ENCODE peak calls at places on chromosomes 1 and 21, in five cellular contexts. One of them, this sample, is unnamed. For H3K9me3 and H3K4me1, the result is how much of the 10 kb centered on the place peaks cover.

GRCh38 chr1:9766759-9767442 is 56.9 kb downstream of the CLSTN1 start:
- DNase-seq in CD8-positive, alpha-beta memory T cell: no peak
- DNase-seq in GM23248: peak
- DNase-seq in transverse colon: no peak
- DNase-seq in left ventricle myocardium inferior: no peak
- DNase-seq in this sample: no peak

GRCh38 chr21:25639167-25639921 is at the start of gene JAM2:
- DNase-seq in GM23248: peak
- DNase-seq in left ventricle myocardium inferior: peak
- DNase-seq in CD8-positive, alpha-beta memory T cell: peak
- DNase-seq in transverse colon: peak
- DNase-seq in this sample: no peak

GRCh38 chr1:175863291-175864050 is 120.1 kb upstream of the TNR start:
- DNase-seq in CD8-positive, alpha-beta memory T cell: no peak
- DNase-seq in left ventricle myocardium inferior: no peak
- DNase-seq in transverse colon: no peak
- DNase-seq in GM23248: no peak
- DNase-seq in this sample: no peak

GRCh38 chr1:94325379-94326302 is 88.3 kb upstream of the ARHGAP29 start:
- DNase-seq in left ventricle myocardium inferior: no peak
- DNase-seq in GM23248: peak
- DNase-seq in transverse colon: no peak
- DNase-seq in CD8-positive, alpha-beta memory T cell: no peak
- DNase-seq in this sample: no peak

GRCh38 chr1:201673912-201674311 is 135.0 kb downstream of the NAV1 start:
- DNase-seq in transverse colon: no peak
- DNase-seq in GM23248: no peak
- DNase-seq in CD8-positive, alpha-beta memory T cell: no peak
- DNase-seq in left ventricle myocardium inferior: no peak
- DNase-seq in this sample: no peak

GRCh38 chr1:75808921-75809320 is 12.2 kb downstream of the MSH4 start:
- DNase-seq in left ventricle myocardium inferior: no peak
- DNase-seq in transverse colon: no peak
- DNase-seq in CD8-positive, alpha-beta memory T cell: no peak
- DNase-seq in GM23248: no peak
- DNase-seq in this sample: no peak

GRCh38 chr1:27418326-27418761 is 25.9 kb downstream of the GPR3 start:
- DNase-seq in transverse colon: peak
- DNase-seq in CD8-positive, alpha-beta memory T cell: peak
- DNase-seq in GM23248: peak
- DNase-seq in left ventricle myocardium inferior: peak
- DNase-seq in this sample: no peak

GRCh38 chr1:32868806-32869455 is 1.8 kb downstream of the FNDC5 start:
- DNase-seq in CD8-positive, alpha-beta memory T cell: no peak
- DNase-seq in GM23248: no peak
- DNase-seq in transverse colon: no peak
- DNase-seq in left ventricle myocardium inferior: no peak
- DNase-seq in this sample: no peak

GRCh38 chr1:230982698-230983097 is 3.8 kb downstream of the ARV1 start:
- DNase-seq in CD8-positive, alpha-beta memory T cell: no peak
- DNase-seq in GM23248: peak
- DNase-seq in transverse colon: no peak
- DNase-seq in left ventricle myocardium inferior: no peak
- DNase-seq in this sample: no peak

GRCh38 chr1:15246960-15247614 is at the start of gene FHAD1:
- DNase-seq in left ventricle myocardium inferior: peak
- DNase-seq in transverse colon: peak
- DNase-seq in CD8-positive, alpha-beta memory T cell: peak
- DNase-seq in GM23248: peak
- DNase-seq in this sample: no peak

DNA sequence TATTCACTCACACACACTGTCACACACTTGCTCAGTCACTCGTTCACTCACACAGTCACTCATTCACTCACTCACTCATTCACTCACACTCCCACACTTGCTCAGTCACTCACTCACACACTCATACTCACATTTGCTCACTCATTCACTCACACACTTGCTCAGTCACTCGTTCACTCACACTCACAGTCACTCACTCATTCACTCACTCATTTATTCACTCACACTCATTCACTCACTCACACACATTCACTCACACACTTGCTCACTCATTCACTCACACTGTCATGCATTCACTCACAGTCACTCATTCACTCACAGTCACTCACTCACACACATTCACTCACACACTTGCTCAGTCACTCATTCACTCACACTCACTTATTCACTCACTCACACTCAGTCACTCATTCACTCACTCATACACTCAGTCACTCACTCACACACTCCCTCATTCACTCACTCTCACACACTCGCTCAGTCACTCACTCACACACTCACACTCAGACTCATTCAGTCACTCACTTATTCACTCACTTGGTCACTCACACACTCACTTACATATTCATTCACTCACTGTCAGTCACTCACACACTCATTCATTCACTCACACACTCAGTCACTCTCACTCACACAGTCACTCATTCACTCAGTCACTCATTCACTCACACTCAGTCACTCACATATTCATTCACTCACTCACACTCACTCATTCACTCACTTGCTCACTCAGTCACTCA is 167.0 kb upstream of the C1orf174 start:
- DNase-seq in GM23248: no peak
- DNase-seq in CD8-positive, alpha-beta memory T cell: no peak
- DNase-seq in left ventricle myocardium inferior: no peak
- DNase-seq in transverse colon: no peak
- DNase-seq in this sample: no peak
- H3K9me3 ChIP-seq in GM23248: under half
- H3K9me3 ChIP-seq in CD8-positive, alpha-beta memory T cell: under half
- H3K9me3 ChIP-seq in left ventricle myocardium inferior: under half
- H3K9me3 ChIP-seq in transverse colon: under half
- H3K9me3 ChIP-seq in this sample: under half

DNA sequence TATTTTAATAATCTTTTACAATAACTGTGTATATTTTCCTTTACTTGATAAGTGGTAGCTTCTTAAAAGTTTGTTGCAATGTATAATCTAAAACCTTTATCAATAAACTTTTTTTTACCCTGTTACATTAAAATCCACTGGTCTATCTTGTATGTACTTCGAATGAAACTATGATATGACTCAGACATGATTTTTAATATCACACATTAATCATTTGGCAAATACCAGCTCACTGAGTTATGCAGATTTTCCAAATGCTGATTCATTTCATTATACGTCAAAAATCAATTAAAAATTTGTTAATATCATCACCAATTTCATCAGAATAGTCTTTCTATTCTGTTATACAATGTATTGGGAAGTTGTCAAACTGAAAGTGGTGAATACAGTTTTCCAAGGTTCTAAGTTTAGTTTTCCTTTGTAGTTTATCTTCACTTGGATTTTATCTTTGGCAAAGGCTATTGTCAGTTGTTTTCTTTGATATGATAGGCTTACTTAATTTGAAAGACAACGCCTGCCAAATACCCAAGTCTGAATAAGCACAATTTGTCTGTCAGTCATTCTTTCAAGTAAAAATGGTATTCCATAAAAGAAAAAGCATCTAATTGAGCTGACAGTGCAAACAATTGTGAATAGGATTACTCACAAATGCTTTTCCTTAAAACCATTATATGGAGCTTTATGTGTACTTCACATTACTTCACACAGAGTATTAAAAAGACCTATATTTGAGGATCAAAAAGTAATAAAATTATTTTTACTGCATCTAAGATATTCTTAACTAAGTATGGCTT is 127.0 kb downstream of the NME7 start:
- DNase-seq in GM23248: peak
- DNase-seq in CD8-positive, alpha-beta memory T cell: no peak
- DNase-seq in transverse colon: no peak
- DNase-seq in left ventricle myocardium inferior: no peak
- DNase-seq in this sample: no peak
- H3K4me1 ChIP-seq in GM23248: under half
- H3K4me1 ChIP-seq in CD8-positive, alpha-beta memory T cell: under half
- H3K4me1 ChIP-seq in transverse colon: under half
- H3K4me1 ChIP-seq in left ventricle myocardium inferior: under half
- H3K4me1 ChIP-seq in this sample: under half

GRCh38 chr1:8420318-8420717 is 102.4 kb downstream of the SLC45A1 start:
- DNase-seq in CD8-positive, alpha-beta memory T cell: no peak
- DNase-seq in left ventricle myocardium inferior: no peak
- DNase-seq in transverse colon: peak
- DNase-seq in GM23248: no peak
- DNase-seq in this sample: no peak

GRCh38 chr1:8418301-8418700 is 100.4 kb downstream of the SLC45A1 start:
- DNase-seq in transverse colon: no peak
- DNase-seq in CD8-positive, alpha-beta memory T cell: no peak
- DNase-seq in GM23248: no peak
- DNase-seq in left ventricle myocardium inferior: no peak
- DNase-seq in this sample: no peak

GRCh38 chr1:8419861-8420260 is 101.9 kb downstream of the SLC45A1 start:
- DNase-seq in CD8-positive, alpha-beta memory T cell: no peak
- DNase-seq in left ventricle myocardium inferior: no peak
- DNase-seq in transverse colon: no peak
- DNase-seq in GM23248: no peak
- DNase-seq in this sample: no peak

GRCh38 chr1:8417625-8418024 is 99.7 kb downstream of the SLC45A1 start:
- DNase-seq in transverse colon: no peak
- DNase-seq in CD8-positive, alpha-beta memory T cell: no peak
- DNase-seq in left ventricle myocardium inferior: no peak
- DNase-seq in GM23248: no peak
- DNase-seq in this sample: no peak

DNA sequence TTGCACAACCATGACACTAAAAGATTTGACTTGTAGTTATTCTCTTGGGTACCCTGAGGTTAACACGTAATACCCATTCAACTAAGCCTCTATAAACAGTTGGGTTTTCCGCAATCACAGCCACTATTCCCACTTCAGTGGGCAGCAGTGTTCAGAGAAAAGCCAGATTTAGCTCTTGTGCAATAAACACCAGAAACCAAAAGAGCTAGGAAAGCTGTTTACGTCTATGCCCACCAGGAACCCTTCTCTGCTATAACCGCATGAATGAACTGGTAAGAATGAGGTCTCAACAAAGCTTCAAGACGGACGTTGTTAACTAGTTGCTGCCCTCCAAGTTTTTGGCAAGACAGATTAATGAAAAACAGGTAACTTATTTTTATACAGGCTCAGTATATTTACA is 101.3 kb downstream of the SLC45A1 start:
- DNase-seq in left ventricle myocardium inferior: no peak
- DNase-seq in GM23248: peak
- DNase-seq in transverse colon: no peak
- DNase-seq in CD8-positive, alpha-beta memory T cell: no peak
- DNase-seq in this sample: no peak
- H3K9me3 ChIP-seq in left ventricle myocardium inferior: under half
- H3K9me3 ChIP-seq in GM23248: under half
- H3K9me3 ChIP-seq in transverse colon: under half
- H3K9me3 ChIP-seq in CD8-positive, alpha-beta memory T cell: under half
- H3K9me3 ChIP-seq in this sample: under half

DNA sequence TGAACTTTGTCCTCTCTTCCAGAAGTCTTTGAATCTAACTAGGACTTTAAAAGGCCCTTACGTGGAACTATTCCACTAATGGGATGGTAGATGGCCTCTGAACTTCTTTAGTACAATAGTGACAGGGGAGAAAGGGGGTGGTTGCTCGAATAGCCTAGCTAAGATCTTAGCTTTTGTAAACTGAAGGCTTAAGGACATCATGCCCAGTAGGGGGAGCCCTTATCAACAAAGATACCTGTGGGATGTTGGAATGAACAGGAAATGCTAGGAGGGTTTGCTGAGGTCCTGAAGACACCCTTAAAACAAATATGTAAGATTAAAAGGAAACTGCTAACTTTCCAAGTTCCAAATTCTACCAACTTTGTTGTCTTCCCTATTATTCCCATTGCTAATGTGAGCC is 33.2 kb downstream of the NHLH2 start:
- DNase-seq in GM23248: peak
- DNase-seq in left ventricle myocardium inferior: no peak
- DNase-seq in transverse colon: peak
- DNase-seq in CD8-positive, alpha-beta memory T cell: peak
- DNase-seq in this sample: no peak
- H3K4me1 ChIP-seq in GM23248: under half
- H3K4me1 ChIP-seq in left ventricle myocardium inferior: under half
- H3K4me1 ChIP-seq in transverse colon: under half
- H3K4me1 ChIP-seq in CD8-positive, alpha-beta memory T cell: under half
- H3K4me1 ChIP-seq in this sample: under half

GRCh38 chr1:2880812-2881295 is 79.4 kb upstream of the TTC34 start:
- DNase-seq in CD8-positive, alpha-beta memory T cell: no peak
- DNase-seq in left ventricle myocardium inferior: no peak
- DNase-seq in GM23248: no peak
- DNase-seq in transverse colon: no peak
- DNase-seq in this sample: no peak

GRCh38 chr1:2882968-2883696 is 81.6 kb upstream of the TTC34 start:
- DNase-seq in GM23248: no peak
- DNase-seq in CD8-positive, alpha-beta memory T cell: no peak
- DNase-seq in left ventricle myocardium inferior: no peak
- DNase-seq in transverse colon: no peak
- DNase-seq in this sample: no peak

GRCh38 chr1:2879591-2879990 is 78.1 kb upstream of the TTC34 start:
- DNase-seq in transverse colon: no peak
- DNase-seq in GM23248: no peak
- DNase-seq in left ventricle myocardium inferior: no peak
- DNase-seq in CD8-positive, alpha-beta memory T cell: no peak
- DNase-seq in this sample: no peak

GRCh38 chr1:2880086-2880485 is 78.6 kb upstream of the TTC34 start:
- DNase-seq in transverse colon: no peak
- DNase-seq in left ventricle myocardium inferior: no peak
- DNase-seq in GM23248: no peak
- DNase-seq in CD8-positive, alpha-beta memory T cell: no peak
- DNase-seq in this sample: no peak

DNA sequence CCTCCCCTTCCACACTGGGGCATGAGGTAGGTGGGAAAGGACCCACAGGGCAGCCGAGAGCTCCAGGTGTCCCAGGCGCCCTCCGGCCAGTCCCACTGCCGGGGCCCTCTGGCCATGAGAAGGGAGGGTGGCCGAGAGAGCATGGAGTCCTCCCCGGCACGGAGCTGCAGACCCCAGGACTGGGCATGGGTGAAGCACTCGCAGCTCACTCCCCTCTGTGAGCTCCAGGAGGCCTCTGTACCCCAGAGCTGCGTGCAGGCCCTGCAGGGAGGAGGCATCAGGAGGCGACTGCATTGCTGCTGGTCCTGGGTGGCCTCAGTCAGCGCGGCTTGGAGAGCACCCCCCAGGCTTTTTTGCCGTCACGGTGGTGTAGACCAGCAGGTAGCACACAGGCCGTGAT is 80.1 kb upstream of the TTC34 start:
- DNase-seq in transverse colon: no peak
- DNase-seq in left ventricle myocardium inferior: no peak
- DNase-seq in CD8-positive, alpha-beta memory T cell: no peak
- DNase-seq in GM23248: no peak
- DNase-seq in this sample: no peak
- H3K9me3 ChIP-seq in transverse colon: under half
- H3K9me3 ChIP-seq in left ventricle myocardium inferior: under half
- H3K9me3 ChIP-seq in CD8-positive, alpha-beta memory T cell: under half
- H3K9me3 ChIP-seq in GM23248: under half
- H3K9me3 ChIP-seq in this sample: under half

This sample was measured in thoracic aorta.